ENCODE peak calls at places on chromosomes 11 and 22, in six cellular contexts. Z is A549, K is GM13976, U is suprapubic skin, H is AG09309, W is Calu3. C is an unnamed sample.

GRCh38 chr11:115244758-115245157 is 259.5 kb downstream of the CADM1 start:
- DNase-seq in Z (no peak), U (no peak), H (no peak), K (no peak), W (no peak), C (no peak)

GRCh38 chr22:37552560-37553163 is 7.6 kb upstream of the CDC42EP1 start:
- DNase-seq in Z (no peak), K (no peak), H (no peak), U (no peak), W (no peak), C (no peak)

GRCh38 chr22:46974631-46975585 is 212.5 kb downstream of the TBC1D22A start:
- DNase-seq in H (no peak), U (no peak), Z (no peak), W (no peak), K (no peak), C (no peak)

GRCh38 chr22:37270928-37271650 is 11.2 kb upstream of the CYTH4 start:
- DNase-seq in Z (no peak), H (no peak), W (no peak), U (no peak), K (no peak), C (no peak)

GRCh38 chr11:70111269-70112016 is 33.3 kb downstream of the ANO1 start:
- DNase-seq in K (no peak), Z (no peak), W (peak; percentile 17), U (no peak), H (peak; percentile 55), C (peak; percentile 38)

GRCh38 chr11:118206612-118207031 is 18.2 kb downstream of the JAML start:
- DNase-seq in W (no peak), K (no peak), H (no peak), U (no peak), Z (no peak), C (no peak)

GRCh38 chr22:19889951-19890350 is 35.3 kb upstream of the GNB1L start:
- DNase-seq in W (no peak), K (no peak), U (peak; percentile 55), Z (no peak), H (no peak), C (no peak)

GRCh38 chr11:129998905-129999304 is 3.7 kb downstream of the PRDM10 start:
- DNase-seq in U (no peak), K (no peak), W (no peak), Z (no peak), H (no peak), C (no peak)

GRCh38 chr11:121625784-121626506 is 173.2 kb upstream of the SORL1-AS1 start:
- DNase-seq in K (no peak), W (no peak), Z (no peak), H (no peak), U (no peak), C (no peak)

GRCh38 chr22:23749747-23750373 is 1.1 kb downstream of the ZNF70 start:
- DNase-seq in U (no peak), W (no peak), K (peak; percentile 16), H (no peak), Z (no peak), C (no peak)

DNA sequence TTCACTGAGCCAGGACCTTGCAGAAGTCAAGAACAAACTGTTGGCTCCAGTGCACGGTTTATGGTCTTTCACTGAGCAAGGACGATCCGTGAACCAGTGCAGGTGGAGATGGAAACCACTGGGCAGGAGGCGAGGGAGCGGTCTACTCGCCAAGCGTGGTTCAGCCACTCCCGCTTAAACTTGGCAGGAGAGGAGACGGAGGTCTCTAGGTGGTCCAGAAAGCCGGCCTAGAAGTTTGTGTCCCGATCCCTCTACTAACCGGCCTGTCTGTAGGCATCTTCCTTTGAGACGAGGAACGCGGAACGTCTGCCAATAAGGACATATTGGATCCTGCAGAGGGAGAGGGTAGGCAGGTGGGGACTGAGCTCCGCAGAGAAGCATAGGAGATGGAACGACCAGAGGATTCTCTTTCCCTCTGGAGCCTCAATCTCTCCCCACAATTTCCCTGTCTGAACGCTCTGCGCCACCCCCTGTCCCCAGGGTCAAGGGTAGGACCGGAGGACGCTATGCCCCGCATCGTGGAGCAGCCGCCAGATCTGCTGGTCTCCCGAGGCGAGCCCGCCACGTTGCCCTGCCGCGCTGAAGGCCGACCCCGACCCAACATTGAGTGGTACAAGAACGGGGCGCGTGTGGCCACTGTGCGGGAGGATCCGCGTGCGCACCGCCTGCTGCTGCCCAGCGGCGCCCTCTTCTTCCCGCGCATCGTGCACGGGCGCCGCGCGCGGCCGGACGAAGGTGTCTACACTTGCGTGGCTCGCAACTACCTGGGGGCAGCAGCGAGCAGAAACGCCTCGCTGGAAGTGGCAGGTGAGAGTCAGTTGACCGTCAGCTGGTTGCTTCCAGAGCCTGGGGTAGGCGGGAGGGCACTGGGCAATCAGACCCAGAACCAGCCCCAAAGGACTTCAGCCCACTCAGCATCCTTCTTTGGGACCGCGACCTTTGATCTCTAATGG is 3.4 kb downstream of the ROBO3 start:
- DNase-seq in U (no peak), Z (no peak), W (no peak), H (no peak), K (no peak), C (no peak)
- TF ChIP-seq CTCF in U (no peak), Z (no peak), W (no peak), H (no peak), K (no peak), C (no peak)

DNA sequence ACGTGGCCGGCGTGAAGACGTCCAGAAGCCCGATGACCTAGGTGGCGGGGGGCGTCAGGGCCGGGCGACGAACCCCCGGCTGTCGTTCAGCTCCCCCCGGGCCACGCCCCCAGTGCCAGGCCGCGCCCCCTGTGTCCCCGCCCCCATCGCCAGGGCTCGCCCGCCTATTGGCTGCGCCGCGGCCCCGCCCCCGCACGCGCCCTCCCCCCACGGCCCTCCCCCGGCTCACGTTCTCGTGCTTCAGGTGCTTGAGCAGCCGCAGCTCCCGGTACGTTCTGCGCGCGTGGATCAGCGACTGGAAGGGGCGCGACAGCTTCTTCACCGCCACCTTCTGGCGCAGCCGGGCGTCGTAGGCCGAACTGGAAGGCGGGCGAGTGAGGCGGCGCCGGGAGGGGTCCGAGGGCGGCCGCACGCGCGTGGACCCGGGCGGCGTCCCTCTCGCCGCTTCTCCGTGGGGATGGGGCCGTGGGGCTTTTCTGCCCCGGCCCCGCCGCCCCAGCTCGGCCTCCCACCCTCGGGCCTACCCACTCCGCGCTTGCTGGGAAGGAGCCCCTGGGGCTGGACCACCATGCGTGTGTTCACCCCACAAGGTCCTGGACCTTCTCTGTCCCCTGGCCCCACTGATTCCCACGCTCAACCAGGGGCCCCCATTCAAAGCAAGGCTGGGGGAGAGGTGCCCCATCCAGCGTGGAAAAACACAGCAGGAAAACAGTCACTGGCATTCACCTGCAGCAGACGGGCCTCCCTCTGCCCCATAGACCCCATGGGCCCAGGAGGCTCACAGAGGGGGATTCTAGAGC is 2.4 kb downstream of the MAPK11 start:
- DNase-seq in W (no peak), H (no peak), Z (no peak), U (no peak), K (peak; percentile 77), C (no peak)
- TF ChIP-seq CTCF in W (no peak), H (peak; percentile 33), Z (no peak), U (peak; percentile 41), K (peak; percentile 31), C (peak; percentile 10)

DNA sequence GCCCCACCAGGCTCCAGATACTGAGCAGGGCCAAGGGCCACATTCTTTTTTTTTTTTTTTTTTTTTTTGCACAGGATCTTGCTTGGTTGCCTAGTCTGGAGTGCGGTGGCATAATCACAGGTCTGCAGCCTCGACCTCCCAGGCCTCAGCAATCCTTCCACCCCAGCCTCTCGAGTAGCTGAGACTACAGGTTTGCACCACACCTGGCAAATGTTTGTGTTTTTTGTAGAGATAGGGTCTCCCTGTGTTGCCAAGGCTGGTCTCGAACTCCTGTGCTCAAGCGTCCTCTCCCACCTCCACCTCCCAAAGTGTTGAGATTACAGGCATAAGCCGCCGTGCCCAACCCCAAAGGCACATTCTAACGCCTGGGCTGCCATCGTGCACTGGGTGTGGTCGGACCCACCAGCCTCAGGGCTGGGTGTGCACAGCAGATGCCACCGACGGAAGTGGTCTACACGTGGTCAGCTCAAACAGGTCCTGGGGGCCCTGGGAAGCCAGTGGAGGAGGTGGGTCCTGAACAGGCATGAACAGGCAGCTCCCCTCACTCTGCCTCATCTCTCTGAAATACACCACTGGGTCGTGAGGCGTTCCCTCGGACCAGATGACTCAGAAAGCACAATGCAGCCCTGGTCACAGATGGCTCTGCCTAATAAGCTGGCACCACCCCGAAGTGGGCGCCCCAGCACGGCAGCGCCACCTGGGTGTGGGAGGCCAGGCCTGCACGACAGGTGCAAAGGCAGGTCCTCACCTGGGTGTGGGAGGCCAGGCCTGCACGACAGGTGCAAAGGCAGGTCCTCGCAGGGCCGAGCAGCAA is 5.1 kb upstream of the B4GALNT4 start:
- DNase-seq in K (peak; percentile 61), W (peak; percentile 75), H (no peak), Z (peak; percentile 38), U (peak; percentile 70), C (no peak)
- TF ChIP-seq CTCF in K (peak; percentile 7), W (no peak), H (peak; percentile 40), Z (peak; percentile 18), U (peak; percentile 75), C (peak; percentile 18)

DNA sequence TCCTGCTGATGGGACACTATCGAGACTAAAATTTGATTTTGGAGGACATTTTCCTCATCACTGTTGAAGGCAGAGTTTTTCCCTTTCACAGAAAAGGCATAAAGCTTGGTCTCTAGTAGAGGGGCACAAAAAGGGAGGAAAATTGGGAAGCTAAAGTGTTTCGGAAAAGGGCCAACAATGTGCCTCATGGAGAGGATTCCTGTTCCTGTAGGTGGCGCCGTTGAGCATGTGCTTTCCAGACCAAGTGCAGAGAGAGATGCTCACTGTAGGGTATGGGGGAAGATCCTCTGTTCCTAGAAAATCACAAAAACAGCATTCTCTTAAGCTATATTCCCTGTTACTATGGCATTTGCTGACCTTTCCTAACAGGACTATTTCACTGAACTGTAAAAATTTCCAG is 18.4 kb upstream of the OR4C5 start:
- DNase-seq in U (no peak), Z (no peak), W (no peak), H (no peak), K (no peak), C (no peak)
- TF ChIP-seq CTCF in U (no peak), Z (no peak), W (no peak), H (no peak), K (peak; percentile 16), C (no peak)

GRCh38 chr11:386483-386882 is 7.5 kb upstream of the PKP3 start:
- DNase-seq in H (no peak), U (no peak), K (no peak), Z (no peak), W (no peak), C (no peak)
- TF ChIP-seq CTCF in H (no peak), U (no peak), K (no peak), Z (no peak), W (no peak), C (no peak)

DNA sequence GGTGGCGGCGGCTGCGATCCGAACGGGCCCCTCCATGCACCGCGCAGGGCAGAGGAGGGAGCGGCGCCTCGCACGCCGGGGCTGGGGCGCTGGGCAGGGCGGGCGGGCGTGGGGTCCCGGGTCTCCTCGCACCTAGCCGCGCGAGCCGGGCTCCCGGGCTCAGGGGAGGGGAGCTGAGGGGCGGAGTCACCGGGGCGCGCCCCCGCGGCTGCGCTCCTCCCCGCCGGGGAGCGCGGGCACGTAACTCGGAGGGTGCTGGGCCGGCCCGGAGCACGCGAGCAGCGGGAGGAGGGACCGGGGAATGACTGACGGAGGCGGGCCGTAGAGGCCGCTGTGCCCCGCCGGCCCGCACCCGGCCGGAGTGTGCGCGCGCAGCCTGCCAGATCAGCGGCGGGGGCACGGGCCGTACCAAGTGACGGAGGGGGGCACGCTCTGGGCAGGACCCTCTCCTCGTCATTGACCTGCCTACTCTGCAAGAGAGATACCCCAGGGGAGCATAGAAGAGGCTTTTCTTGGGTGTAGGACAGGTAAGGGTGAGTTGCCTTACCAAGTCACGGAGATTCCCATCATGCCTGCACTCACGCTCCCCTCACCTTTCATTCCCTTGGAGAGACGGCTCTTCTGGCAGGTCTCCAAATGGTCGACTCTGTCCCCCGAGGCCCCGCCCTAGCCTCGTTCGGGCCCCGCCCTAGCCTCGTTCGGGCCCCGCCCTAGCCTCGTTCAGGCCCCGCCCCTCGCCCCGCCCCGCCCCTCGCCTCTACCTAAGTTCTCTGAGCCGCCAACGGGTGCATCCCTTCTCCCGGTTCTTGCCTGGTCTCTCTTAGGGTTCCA is at the start of gene CDON:
- DNase-seq in W (peak; percentile 90), H (peak; percentile 54), K (peak; percentile 99), Z (peak; percentile 95), U (peak; percentile 93), C (peak; percentile 75)
- TF ChIP-seq CTCF in W (no peak), H (no peak), K (no peak), Z (no peak), U (peak; percentile 24), C (no peak)

C was measured in AG09319.